ENCODE peak calls at places on chromosomes 3 and 15, in six cellular contexts. V is naive thymus-derived CD4-positive, alpha-beta T cell; G is SJSA1; L is progenitor cell of endocrine pancreas; K is naive B cell; O is iris pigment epithelial cell. B is an unnamed sample.

GRCh38 chr3:67884345-67884744 is 229.9 kb upstream of the SUCLG2 start:
- DNase-seq in V (no peak), G (no peak), L (no peak), K (no peak), O (no peak), B (no peak)

GRCh38 chr3:128464188-128464587 is 2.5 kb downstream of the DNAJB8 start:
- DNase-seq in V (no peak), G (no peak), L (no peak), K (no peak), O (no peak), B (no peak)

GRCh38 chr15:64152507-64153387 is 1.2 kb downstream of the SNX22 start:
- DNase-seq in V (no peak), G (no peak), L (no peak), K (peak; percentile 49), O (no peak), B (peak; percentile 47)

GRCh38 chr3:110015231-110015963 is 678.1 kb upstream of the DPPA4 start:
- DNase-seq in V (no peak), G (no peak), L (no peak), K (no peak), O (no peak), B (no peak)

GRCh38 chr3:157127268-157127667 is 32.7 kb downstream of the CCNL1 start:
- DNase-seq in V (no peak), G (no peak), L (no peak), K (no peak), O (no peak), B (no peak)

GRCh38 chr15:72473670-72474465 is at the start of gene ARIH1:
- DNase-seq in V (peak; percentile 97), G (peak; percentile 97), L (peak; percentile 96), K (peak; percentile 98), O (peak; percentile 94), B (peak; percentile 93)

GRCh38 chr15:89912145-89912673 is 543 bp downstream of the ARPIN start:
- DNase-seq in V (no peak), G (no peak), L (peak; percentile 24), K (no peak), O (peak; percentile 21), B (no peak)

GRCh38 chr3:107416886-107417285 is 39.6 kb downstream of the CCDC54 start:
- DNase-seq in V (no peak), G (no peak), L (no peak), K (no peak), O (peak; percentile 87), B (no peak)

GRCh38 chr3:160801386-160802118 is 45.5 kb downstream of the PPM1L start:
- DNase-seq in V (peak; percentile 10), G (no peak), L (no peak), K (no peak), O (no peak), B (peak; percentile 44)

GRCh38 chr3:194089357-194090177 is 46.4 kb upstream of the HES1 start:
- DNase-seq in V (no peak), G (peak; percentile 90), L (no peak), K (no peak), O (peak; percentile 100), B (peak; percentile 58)

GRCh38 chr15:48352474-48353072 is 21.3 kb downstream of the DUT start:
- DNase-seq in V (peak; percentile 36), G (peak; percentile 60), L (peak; percentile 32), K (peak; percentile 38), O (peak; percentile 71), B (peak; percentile 64)

GRCh38 chr3:37435572-37435971 is 261.2 kb upstream of the LRRFIP2 start:
- DNase-seq in V (no peak), G (no peak), L (no peak), K (no peak), O (no peak), B (no peak)

GRCh38 chr3:150391200-150391599 is 16.9 kb upstream of the TSC22D2 start:
- DNase-seq in V (no peak), G (no peak), L (no peak), K (no peak), O (peak; percentile 63), B (no peak)

GRCh38 chr3:142027295-142027694 is 122.0 kb downstream of the TFDP2 start:
- DNase-seq in V (no peak), G (no peak), L (no peak), K (no peak), O (peak; percentile 16), B (no peak)

GRCh38 chr15:90774731-90775521 is 57.8 kb downstream of the BLM start:
- DNase-seq in V (no peak), G (no peak), L (no peak), K (no peak), O (peak; percentile 79), B (no peak)

GRCh38 chr15:80567721-80568157 is 127.4 kb upstream of the ABHD17C start:
- DNase-seq in V (peak; percentile 9), G (peak; percentile 66), L (peak; percentile 25), K (peak; percentile 1), O (peak; percentile 86), B (peak; percentile 64)

GRCh38 chr3:128486692-128487537 is 6.1 kb downstream of the GATA2 start:
- DNase-seq in V (no peak), G (no peak), L (no peak), K (no peak), O (peak; percentile 66), B (no peak)

GRCh38 chr3:132279030-132279429 is 38.2 kb upstream of the ACP3 start:
- DNase-seq in V (no peak), G (no peak), L (no peak), K (no peak), O (no peak), B (no peak)

GRCh38 chr15:79994651-79995050 is 23.7 kb upstream of the BCL2A1 start:
- DNase-seq in V (no peak), G (no peak), L (no peak), K (no peak), O (peak; percentile 53), B (no peak)

GRCh38 chr15:61049003-61049402 is 180.1 kb downstream of the RORA start:
- DNase-seq in V (no peak), G (no peak), L (no peak), K (no peak), O (no peak), B (no peak)

GRCh38 chr3:149830902-149831301 is 17.9 kb downstream of the RNF13 start:
- DNase-seq in V (no peak), G (no peak), L (no peak), K (no peak), O (no peak), B (no peak)